ENCODE peak calls at places on chromosome 11, in six cellular contexts. E is astrocyte of the spinal cord, N is left ventricle myocardium inferior, P is ovary, Y is kidney epithelial cell, V is NB4. A is an unnamed sample.

GRCh38 chr11:85619497-85619896 is 7.6 kb downstream of the DLG2 start:
- DNase-seq in V (no peak), P (no peak), N (no peak), Y (no peak), E (no peak), A (no peak)

GRCh38 chr11:22341582-22341919 is 3.4 kb downstream of the SLC17A6 start:
- DNase-seq in V (no peak), P (no peak), Y (no peak), N (no peak), E (no peak), A (no peak)

GRCh38 chr11:50178732-50179131 is 146.1 kb downstream of the OR4C45 start:
- DNase-seq in P (no peak), Y (no peak), E (no peak), N (no peak), V (no peak), A (no peak)

GRCh38 chr11:109421981-109422590 is at the start of gene C11orf87:
- DNase-seq in N (no peak), V (no peak), P (no peak), E (peak), Y (no peak), A (peak)

GRCh38 chr11:72069200-72069599 is 11.1 kb downstream of the NUMA1 start:
- DNase-seq in P (no peak), V (peak), N (no peak), Y (no peak), E (no peak), A (no peak)

GRCh38 chr11:114775849-114776621 is 97.7 kb downstream of the NXPE2 start:
- DNase-seq in V (no peak), N (no peak), Y (no peak), P (no peak), E (no peak), A (no peak)

GRCh38 chr11:33670250-33671011 is 30.2 kb downstream of the C11orf91 start:
- DNase-seq in V (peak), E (peak), P (no peak), N (no peak), Y (no peak), A (peak)

GRCh38 chr11:125772834-125773505 is 5.7 kb downstream of the PATE2 start:
- DNase-seq in N (no peak), V (no peak), E (peak), Y (no peak), P (no peak), A (peak)

GRCh38 chr11:115458877-115459276 is 45.3 kb downstream of the CADM1 start:
- DNase-seq in P (no peak), E (no peak), N (no peak), V (no peak), Y (no peak), A (no peak)

GRCh38 chr11:24239016-24239720 is 257.7 kb upstream of the LUZP2 start:
- DNase-seq in P (no peak), V (no peak), E (peak), N (no peak), Y (no peak), A (peak)

GRCh38 chr11:107583629-107584195 is 7.2 kb upstream of the ELMOD1 start:
- DNase-seq in E (no peak), P (no peak), N (no peak), V (no peak), Y (no peak), A (no peak)

DNA sequence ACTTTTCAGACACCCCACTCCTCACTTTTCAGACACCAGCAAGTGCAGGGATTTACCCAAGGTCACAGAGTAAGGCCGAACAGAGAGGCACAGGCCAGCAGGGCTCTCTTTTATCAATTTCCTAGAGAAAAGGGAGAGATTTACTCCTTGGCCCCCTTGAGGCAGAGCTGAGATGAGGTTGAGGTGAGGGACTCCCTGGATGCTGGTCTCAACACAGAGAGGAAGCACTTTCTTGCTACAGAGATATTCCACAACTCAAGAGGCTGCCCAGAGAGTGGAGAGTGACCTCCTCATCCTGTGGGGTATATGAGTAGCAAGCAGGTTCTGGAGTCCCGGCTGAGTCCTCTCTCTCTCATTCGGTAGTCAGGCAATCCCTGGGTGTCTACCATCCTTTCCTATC is 2.0 kb upstream of the ARHGEF17 start:
- DNase-seq in V (peak), Y (no peak), N (no peak), E (no peak), P (no peak), A (no peak)
- TF ChIP-seq CTCF in V (no peak), Y (no peak), N (no peak), E (peak), P (no peak), A (peak)

DNA sequence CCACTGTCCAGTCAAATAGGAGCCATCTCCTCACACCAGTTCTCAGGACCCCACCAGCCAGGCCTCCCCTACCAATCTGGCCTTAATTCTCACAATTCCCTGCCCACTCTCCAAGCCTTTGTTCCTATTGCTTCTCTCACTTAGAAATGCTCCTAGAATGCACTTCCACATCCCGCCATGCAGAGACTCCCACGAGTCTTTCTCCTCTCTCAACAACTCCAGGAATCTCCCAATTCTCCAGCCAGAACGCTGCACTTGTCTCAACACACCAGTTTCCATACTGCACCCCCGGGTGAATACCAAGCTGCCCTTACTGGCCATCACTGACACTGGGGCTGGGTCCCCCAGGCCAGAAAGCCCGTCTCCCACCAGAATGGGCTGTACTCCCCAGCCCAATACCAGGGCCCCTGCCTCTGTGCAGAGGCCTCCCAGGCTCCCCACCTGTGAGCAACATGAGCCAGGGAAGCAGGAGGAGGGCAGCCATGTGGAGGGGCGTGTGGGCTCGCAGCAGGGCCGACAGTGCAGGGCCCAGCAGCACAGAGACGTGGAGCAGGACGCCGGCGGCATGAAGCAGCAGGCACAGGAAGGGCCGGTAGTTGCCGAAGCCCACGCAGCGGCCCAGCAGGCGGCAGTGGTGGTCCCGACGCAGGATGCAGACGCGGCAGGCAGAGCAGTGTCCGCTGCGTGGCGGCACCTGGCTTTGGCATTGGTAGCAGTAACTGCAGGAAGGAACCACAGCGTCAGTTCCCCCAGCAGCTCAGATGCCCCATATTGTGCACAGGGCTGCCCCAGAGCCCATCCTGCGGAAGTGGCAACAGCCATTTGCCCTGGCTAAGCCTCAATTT is 2.4 kb downstream of the ZDHHC24 start:
- DNase-seq in E (peak), Y (no peak), V (no peak), P (peak), N (peak), A (peak)
- H3K4me3 ChIP-seq in E (no peak), Y (no peak), V (no peak), P (no peak), N (peak), A (peak)

DNA sequence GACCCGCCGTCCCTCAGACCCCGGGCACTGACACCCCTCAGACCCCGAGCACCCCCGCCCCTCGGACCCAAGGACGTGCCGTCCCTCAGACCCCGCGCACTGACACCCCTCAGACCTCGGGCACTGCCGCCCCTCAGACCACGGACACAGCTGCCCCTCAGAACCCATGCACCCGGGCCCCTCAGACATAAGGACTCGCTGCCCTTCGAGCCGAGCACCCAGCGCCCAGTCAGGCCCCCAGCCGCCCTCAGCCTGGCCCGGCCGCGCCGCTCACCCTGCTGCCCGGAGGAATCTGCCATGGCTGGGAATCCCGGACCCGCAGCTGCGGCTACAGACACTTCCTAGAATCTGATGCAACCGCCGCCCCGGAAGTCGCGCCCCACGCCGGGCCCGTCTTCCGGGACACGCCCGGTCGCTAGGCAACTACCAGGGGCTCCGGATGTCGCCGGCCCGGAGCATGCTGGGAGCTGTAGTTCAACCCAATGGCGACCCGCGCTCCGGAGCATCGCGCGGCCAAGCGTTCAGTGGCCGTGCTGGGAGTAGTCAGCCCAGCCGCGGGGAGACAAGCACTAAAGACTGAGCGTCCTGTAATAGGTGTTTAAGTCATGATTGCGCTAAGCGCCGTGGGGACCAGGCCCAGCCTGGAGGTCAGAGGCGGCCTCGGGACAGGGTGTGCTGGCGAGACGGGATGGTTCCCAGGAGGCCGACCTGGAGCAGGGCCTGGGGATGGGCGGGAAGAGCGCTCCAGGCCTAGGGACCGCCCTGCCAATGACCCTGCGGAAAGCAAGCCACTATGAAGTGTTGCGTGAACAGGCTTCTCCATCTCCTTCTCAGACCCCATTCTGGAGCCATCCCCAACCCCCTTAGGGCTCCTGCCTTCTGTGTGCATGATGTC is at the start of gene CARS1:
- DNase-seq in V (peak), P (peak), Y (peak), E (peak), N (peak), A (peak)
- TF ChIP-seq CTCF in V (no peak), P (no peak), Y (no peak), E (no peak), N (peak), A (no peak)

GRCh38 chr11:8011981-8012444 is 24.9 kb downstream of the EIF3F start:
- DNase-seq in V (no peak), Y (peak), E (peak), P (no peak), N (no peak), A (peak)

GRCh38 chr11:8008212-8008611 is 21.1 kb downstream of the EIF3F start:
- DNase-seq in E (no peak), N (no peak), Y (no peak), V (peak), P (no peak), A (no peak)

GRCh38 chr11:8013833-8014232 is 26.7 kb downstream of the EIF3F start:
- DNase-seq in P (no peak), N (no peak), E (no peak), Y (no peak), V (no peak), A (no peak)

GRCh38 chr11:8009856-8010255 is 22.7 kb downstream of the EIF3F start:
- DNase-seq in P (no peak), Y (no peak), E (no peak), N (no peak), V (no peak), A (no peak)

DNA sequence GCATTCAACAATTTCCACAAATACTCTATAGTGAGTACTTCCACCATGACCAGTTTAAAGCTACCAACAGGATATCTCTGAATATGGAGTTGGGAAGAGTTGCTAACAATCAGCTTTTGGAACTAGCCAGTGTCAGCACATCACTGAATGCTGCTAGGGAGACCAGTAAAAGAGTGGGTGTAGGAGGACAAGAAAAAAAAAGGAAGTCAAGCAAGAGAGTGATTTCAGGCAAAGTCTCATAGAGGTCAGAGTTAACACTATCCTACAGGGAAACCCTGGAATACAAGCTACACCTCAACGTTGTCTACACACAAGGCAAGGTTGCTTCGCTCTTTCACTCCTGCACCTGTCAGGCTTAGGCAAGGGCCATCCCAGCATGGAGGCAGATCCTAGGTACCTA is 24.2 kb downstream of the EIF3F start:
- DNase-seq in N (no peak), Y (no peak), V (no peak), E (no peak), P (no peak), A (no peak)
- H3K4me3 ChIP-seq in N (no peak), Y (no peak), V (no peak), E (no peak), P (no peak), A (no peak)

GRCh38 chr11:134270250-134270714 is 5.9 kb upstream of the GLB1L3 start:
- DNase-seq in N (no peak), P (no peak), V (peak), Y (no peak), E (no peak), A (no peak)
- TF ChIP-seq CTCF in N (no peak), P (no peak), V (no peak), Y (peak), E (peak), A (no peak)

DNA sequence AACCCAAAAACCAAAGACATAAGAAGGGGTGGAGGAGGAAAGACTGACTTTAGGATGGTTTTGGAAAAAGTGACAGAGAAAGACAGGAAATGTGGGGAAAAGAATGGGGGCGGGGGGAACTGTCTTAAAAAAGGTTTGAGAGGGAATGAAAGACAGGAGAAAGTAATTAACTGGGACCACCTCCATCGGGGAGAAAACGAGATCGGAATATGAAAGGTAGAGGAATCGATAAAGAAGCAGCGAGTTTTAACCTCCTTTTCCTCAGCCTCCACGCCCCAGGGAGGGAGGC is 522 bp downstream of the MTMR2 start:
- DNase-seq in V (no peak), Y (no peak), N (no peak), P (no peak), E (peak), A (no peak)
- H3K4me3 ChIP-seq in V (peak), Y (peak), N (peak), P (peak), E (peak), A (peak)